ENCODE peak calls at places on chromosome 22, in seven cellular contexts. O, T, C, U, S, J and E are unnamed samples.

GRCh38 chr22:37337204-37337943 is 55.1 kb downstream of the CYTH4 start:
- DNase-seq in T (no peak), C (no peak), J (no peak), U (no peak), S (no peak), O (no peak), E (no peak)

GRCh38 chr22:38477515-38477914 is 9.6 kb downstream of the KDELR3 start:
- DNase-seq in S (no peak), O (no peak), U (no peak), J (no peak), T (no peak), C (no peak), E (no peak)

GRCh38 chr22:40512426-40513136 is 123.9 kb downstream of the MRTFA start:
- DNase-seq in O (no peak), T (no peak), U (no peak), J (peak; percentile 78), C (no peak), S (no peak), E (no peak)

GRCh38 chr22:33897621-33897910 is 22.7 kb downstream of the LARGE1 start:
- DNase-seq in J (no peak), S (no peak), O (no peak), C (no peak), T (no peak), U (no peak), E (no peak)

GRCh38 chr22:28002181-28002700 is 83.2 kb upstream of the PITPNB start:
- DNase-seq in T (no peak), S (no peak), C (no peak), O (no peak), J (no peak), U (no peak), E (no peak)

GRCh38 chr22:45503816-45504702 is 1.4 kb downstream of the FBLN1 start:
- DNase-seq in J (no peak), C (no peak), T (peak; percentile 44), U (no peak), S (no peak), O (no peak), E (peak; percentile 38)

GRCh38 chr22:17981497-17981896 is 42.9 kb downstream of the MICAL3 start:
- DNase-seq in T (no peak), U (no peak), J (no peak), S (no peak), C (no peak), O (no peak), E (no peak)

GRCh38 chr22:39351689-39352214 is 2.0 kb downstream of the SYNGR1 start:
- DNase-seq in S (no peak), U (no peak), O (no peak), C (no peak), T (no peak), J (no peak), E (peak; percentile 10)

GRCh38 chr22:17938484-17938924 is 85.9 kb downstream of the MICAL3 start:
- DNase-seq in O (no peak), J (peak; percentile 54), U (peak; percentile 34), T (no peak), C (no peak), S (no peak), E (no peak)

GRCh38 chr22:40024201-40025061 is 29.7 kb downstream of the FAM83F start:
- DNase-seq in U (no peak), O (peak; percentile 39), T (peak; percentile 73), C (peak; percentile 68), S (peak; percentile 81), J (peak; percentile 74), E (peak; percentile 76)

GRCh38 chr22:41925783-41926460 is 684 bp downstream of the TNFRSF13C start:
- DNase-seq in S (peak; percentile 90), U (no peak), C (peak; percentile 75), T (peak; percentile 89), O (peak; percentile 49), J (no peak), E (peak; percentile 86)

GRCh38 chr22:21952586-21953571 is at the start of gene PPM1F:
- DNase-seq in O (peak; percentile 81), J (peak; percentile 91), C (peak; percentile 91), T (peak; percentile 95), U (peak; percentile 92), S (peak; percentile 93), E (peak; percentile 89)

GRCh38 chr22:17948101-17948500 is 76.3 kb downstream of the MICAL3 start:
- DNase-seq in T (no peak), C (no peak), O (no peak), J (no peak), S (no peak), U (peak; percentile 62), E (no peak)

GRCh38 chr22:40727607-40728325 is 48.5 kb downstream of the MCHR1 start:
- DNase-seq in S (no peak), U (no peak), J (no peak), C (no peak), T (no peak), O (no peak), E (no peak)

GRCh38 chr22:31897842-31898241 is 46.5 kb upstream of the YWHAH start:
- DNase-seq in T (no peak), S (no peak), O (peak; percentile 15), J (no peak), U (no peak), C (no peak), E (no peak)

GRCh38 chr22:39152024-39152510 is 413 bp downstream of the CBX7 start:
- DNase-seq in C (no peak), S (peak; percentile 49), T (no peak), U (no peak), J (peak; percentile 71), O (no peak), E (no peak)

GRCh38 chr22:38271101-38271500 is 1.7 kb downstream of the TMEM184B start:
- DNase-seq in T (no peak), U (no peak), C (no peak), S (no peak), J (no peak), O (no peak), E (no peak)

GRCh38 chr22:27113211-27114030 is 456.0 kb downstream of the MIAT start:
- DNase-seq in C (no peak), S (peak; percentile 59), U (no peak), O (peak; percentile 86), J (peak; percentile 91), T (no peak), E (peak; percentile 9)

GRCh38 chr22:35620624-35621245 is 3.6 kb upstream of the MB start:
- DNase-seq in U (no peak), S (peak; percentile 63), J (peak; percentile 86), O (no peak), T (no peak), C (no peak), E (no peak)

DNA sequence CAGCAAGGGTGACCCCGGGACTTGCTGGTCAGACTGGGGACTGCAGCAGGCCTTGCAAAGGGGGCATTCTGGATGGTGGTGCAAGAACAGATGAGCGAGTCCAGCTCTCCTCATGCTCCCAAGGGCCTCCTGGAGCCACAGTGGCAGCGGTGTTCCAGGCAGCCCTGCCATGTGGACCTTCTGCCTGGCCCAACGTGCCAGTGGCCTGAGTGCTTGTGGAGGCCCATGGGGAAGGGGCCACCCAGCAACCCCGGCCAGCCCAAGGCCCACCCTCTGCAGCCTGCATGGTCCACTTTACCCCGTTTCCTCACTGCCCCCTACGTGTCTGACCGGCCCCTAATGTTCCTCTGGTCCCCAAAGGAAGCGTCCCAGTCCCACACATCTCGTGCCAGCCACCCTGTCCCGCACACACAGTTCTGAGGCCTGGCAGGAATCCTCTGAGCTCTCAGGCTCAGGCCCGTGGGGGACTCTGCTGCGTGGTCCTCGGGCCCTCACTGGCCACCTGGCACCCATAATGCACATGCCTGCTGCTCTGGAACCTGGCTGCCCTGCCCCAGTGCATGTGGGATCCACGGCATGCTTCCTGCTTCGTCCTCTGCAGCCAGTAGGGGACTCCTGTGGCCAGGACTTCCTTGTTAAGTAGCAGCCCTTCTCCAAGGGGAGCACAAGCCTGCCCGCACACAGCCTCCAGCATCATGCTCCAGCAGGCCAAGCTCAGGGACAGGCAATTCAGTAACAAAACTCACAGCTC is 85.5 kb downstream of the DGCR2 start:
- DNase-seq in U (peak; percentile 79), J (no peak), C (no peak), T (no peak), O (no peak), S (no peak), E (no peak)
- TF ChIP-seq CTCF in U (no peak), J (no peak), C (no peak), T (no peak), O (no peak), S (no peak), E (no peak)

GRCh38 chr22:25567305-25567704 is 2.8 kb downstream of the GRK3 start:
- DNase-seq in S (no peak), O (no peak), T (no peak), U (no peak), J (no peak), C (no peak), E (no peak)
- TF ChIP-seq CTCF in S (no peak), O (no peak), T (no peak), U (no peak), J (no peak), C (peak; percentile 22), E (no peak)

DNA sequence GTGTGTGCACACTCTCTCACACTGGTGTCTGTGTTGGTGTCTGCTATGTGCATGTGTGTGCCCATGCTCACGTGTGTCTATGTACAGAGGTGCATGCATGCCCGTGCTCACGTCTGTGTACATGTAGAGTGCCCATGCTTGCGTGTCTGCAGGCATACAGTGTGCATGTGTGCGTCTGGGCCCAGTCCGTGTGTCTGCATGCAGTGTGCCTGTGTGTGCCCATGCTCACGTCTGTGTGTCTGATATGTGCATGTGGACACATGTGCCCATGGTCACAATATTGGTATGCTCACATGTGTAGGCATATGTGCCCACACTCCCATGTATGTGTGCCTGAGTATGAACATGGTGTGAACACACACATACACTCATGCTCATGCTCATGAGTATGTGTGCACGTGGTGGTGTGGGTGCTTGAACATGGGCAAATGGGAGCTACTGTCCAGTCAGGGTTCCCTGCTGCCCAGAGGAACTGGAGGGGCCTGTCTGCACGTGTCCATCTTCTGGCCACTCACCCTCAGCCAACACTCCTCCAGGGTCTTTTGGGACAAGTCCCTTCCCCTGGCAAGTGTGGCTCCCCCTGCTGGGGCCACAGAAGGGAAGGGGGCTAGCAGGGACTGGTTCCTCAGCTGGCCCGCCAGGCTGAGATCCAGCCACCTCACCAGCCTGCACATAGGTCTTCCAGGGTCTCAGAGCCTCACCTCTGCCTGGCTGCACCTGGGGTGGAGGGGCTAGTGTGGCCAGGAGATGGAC is 7.3 kb upstream of the TBX1 start:
- DNase-seq in J (no peak), T (no peak), U (no peak), O (no peak), C (no peak), S (no peak), E (no peak)
- TF ChIP-seq CTCF in J (no peak), T (no peak), U (no peak), O (no peak), C (no peak), S (no peak), E (no peak)

DNA sequence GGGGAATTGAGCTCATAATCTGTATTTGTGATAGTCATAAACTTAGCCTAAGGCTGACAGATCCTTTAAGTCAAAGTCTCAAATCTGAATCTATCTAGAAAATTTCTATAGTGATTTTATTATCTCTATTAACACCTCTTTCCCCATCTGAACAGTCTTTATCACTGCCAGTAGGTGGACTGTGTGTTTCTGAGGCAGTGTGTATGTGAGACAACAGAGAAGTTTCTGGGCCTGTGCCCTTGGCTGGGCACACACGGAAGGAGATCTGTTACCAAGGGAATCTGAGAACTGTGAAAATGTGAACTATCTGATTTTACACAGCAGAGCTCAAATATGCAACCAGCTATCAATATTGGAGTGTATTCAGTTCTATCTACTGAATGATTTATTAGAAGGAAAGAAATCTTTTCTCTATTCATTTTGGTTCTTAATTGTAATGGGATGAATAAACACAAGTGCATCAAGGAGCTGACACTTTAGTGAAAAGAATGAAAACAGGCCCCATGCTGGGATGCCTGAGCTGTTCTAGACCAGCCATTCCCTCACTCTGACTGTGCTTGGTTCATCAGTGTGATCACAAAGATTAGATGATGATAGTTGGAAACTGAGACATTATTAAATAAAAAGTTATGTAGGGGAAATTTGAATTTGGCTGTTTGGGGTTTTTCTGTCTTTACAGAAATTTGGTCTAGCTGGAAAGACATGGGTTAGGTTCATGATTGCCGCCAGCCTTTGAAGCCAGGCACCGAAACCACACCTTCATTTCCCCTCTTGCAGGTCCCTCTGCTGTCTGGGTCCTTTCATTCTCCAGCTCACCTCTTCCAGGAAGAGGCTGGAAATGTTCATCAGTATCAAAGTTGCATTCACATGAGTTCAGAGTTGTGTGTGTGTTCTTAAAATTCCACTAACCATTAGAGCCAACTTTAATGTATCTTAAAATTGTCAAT is 68.1 kb downstream of the LIF start:
- DNase-seq in O (no peak), C (no peak), U (no peak), J (no peak), T (no peak), S (no peak), E (peak; percentile 76)
- TF ChIP-seq CTCF in O (no peak), C (no peak), U (no peak), J (no peak), T (no peak), S (no peak), E (peak; percentile 45)